ENCODE peak calls at places on chromosome 1, in eight cellular contexts. L is left colon, U is H9, H is fibroblast of the aortic adventitia, P is midbrain, S is HEK293T, F is NB4, N is NCI-H1436. K is an unnamed sample.

GRCh38 chr1:235073331-235073967 is 55.2 kb downstream of the TOMM20 start:
- DNase-seq in L (peak), U (no peak), H (no peak), P (peak), S (no peak), F (no peak), N (no peak), K (no peak)

GRCh38 chr1:109890115-109890953 is 20.3 kb upstream of the CSF1 start:
- DNase-seq in L (no peak), U (no peak), H (no peak), P (no peak), S (no peak), F (no peak), N (no peak), K (no peak)

GRCh38 chr1:54376085-54377039 is 29.8 kb downstream of the SSBP3 start:
- DNase-seq in L (peak), U (no peak), H (no peak), P (no peak), S (no peak), F (no peak), N (no peak), K (no peak)

GRCh38 chr1:74506311-74506710 is 6.1 kb downstream of the LRRC53 start:
- DNase-seq in L (no peak), U (no peak), H (no peak), P (no peak), S (no peak), F (no peak), N (no peak), K (no peak)

GRCh38 chr1:11176081-11176706 is 13.0 kb upstream of the ANGPTL7 start:
- DNase-seq in L (no peak), U (no peak), H (no peak), P (no peak), S (no peak), F (no peak), N (no peak), K (no peak)

GRCh38 chr1:207798847-207799246 is 47.0 kb downstream of the CD46 start:
- DNase-seq in L (no peak), U (no peak), H (no peak), P (no peak), S (no peak), F (peak), N (no peak), K (no peak)

GRCh38 chr1:244444854-244445253 is 6.9 kb downstream of the ADSS2 start:
- DNase-seq in L (no peak), U (no peak), H (peak), P (no peak), S (no peak), F (no peak), N (peak), K (no peak)

GRCh38 chr1:15141933-15142647 is 11.5 kb upstream of the TMEM51 start:
- DNase-seq in L (no peak), U (no peak), H (peak), P (no peak), S (no peak), F (no peak), N (no peak), K (no peak)

GRCh38 chr1:54772951-54773350 is 8.6 kb upstream of the PARS2 start:
- DNase-seq in L (no peak), U (no peak), H (no peak), P (no peak), S (no peak), F (no peak), N (no peak), K (no peak)

K was measured in endothelial cell.